ENCODE peak calls at places on chromosomes 7 and 10, in nine cellular contexts. S is skeletal muscle cell; U is NCI-H2029; H is A549; A is AG20443; D is NT2/D1; K is neural progenitor cell; X is stimulated activated CD4-positive, alpha-beta T cell treated with anti-CD3 and anti-CD28 coated beads, Interleukin-1b, Interleukin-23, amount 100 ng/mL, for 24 hours; F is dorsolateral prefrontal cortex. E is an unnamed sample.

GRCh38 chr10:116268976-116269375 is 4.0 kb downstream of the GFRA1 start:
- DNase-seq in S (no peak), U (no peak), H (no peak), A (no peak), D (no peak), K (no peak), X (no peak), F (no peak), E (no peak)

GRCh38 chr7:131249003-131249402 is 78.7 kb upstream of the MKLN1 start:
- DNase-seq in S (peak), U (no peak), H (peak), A (peak), D (no peak), K (no peak), X (no peak), F (peak), E (peak)

GRCh38 chr7:44208085-44208484 is 7.3 kb downstream of the YKT6 start:
- DNase-seq in S (no peak), U (no peak), H (no peak), A (no peak), D (no peak), K (no peak), X (no peak), F (no peak), E (peak)

GRCh38 chr7:88888684-88889083 is 93.1 kb upstream of the TEX47 start:
- DNase-seq in S (no peak), U (no peak), H (no peak), A (no peak), D (no peak), K (no peak), X (no peak), F (no peak), E (no peak)

GRCh38 chr7:142859829-142860228 is 5.0 kb downstream of the EPHB6 start:
- DNase-seq in S (peak), U (no peak), H (no peak), A (no peak), D (no peak), K (no peak), X (no peak), F (no peak), E (no peak)

GRCh38 chr10:71736570-71737355 is 17.2 kb upstream of the C10orf105 start:
- DNase-seq in S (no peak), U (peak), H (no peak), A (no peak), D (no peak), K (no peak), X (no peak), F (no peak), E (no peak)

GRCh38 chr10:33073641-33074410 is 115.8 kb upstream of the ITGB1 start:
- DNase-seq in S (peak), U (no peak), H (no peak), A (peak), D (no peak), K (no peak), X (no peak), F (no peak), E (no peak)

GRCh38 chr10:100569687-100570517 is 34.2 kb downstream of the HIF1AN start:
- DNase-seq in S (no peak), U (no peak), H (no peak), A (no peak), D (no peak), K (peak), X (no peak), F (no peak), E (no peak)

GRCh38 chr7:4189151-4189570 is 492.9 kb upstream of the FOXK1 start:
- DNase-seq in S (no peak), U (no peak), H (no peak), A (no peak), D (no peak), K (peak), X (no peak), F (peak), E (peak)